ENCODE peak calls at places on chromosomes 12 and 14, in four cellular contexts. One of them, this sample, is unnamed. For H3K4me1, the result is how much of the 10 kb centered on the place peaks cover.

GRCh38 chr14:61553730-61554641 is 141.3 kb upstream of the HIF1A start:
- DNase-seq in transverse colon: no peak
- DNase-seq in ascending aorta: peak
- DNase-seq in pancreas: no peak
- DNase-seq in this sample: no peak

GRCh38 chr12:113862570-113863454 is 103.3 kb downstream of the RBM19 start:
- DNase-seq in transverse colon: no peak
- DNase-seq in ascending aorta: no peak
- DNase-seq in pancreas: no peak
- DNase-seq in this sample: peak

GRCh38 chr12:93098077-93098476 is 169.0 kb upstream of the EEA1 start:
- DNase-seq in ascending aorta: peak
- DNase-seq in pancreas: peak
- DNase-seq in transverse colon: peak
- DNase-seq in this sample: peak

GRCh38 chr12:92108651-92109050 is 37.0 kb downstream of the BTG1 start:
- DNase-seq in ascending aorta: no peak
- DNase-seq in pancreas: no peak
- DNase-seq in transverse colon: no peak
- DNase-seq in this sample: peak

GRCh38 chr12:54460317-54460935 is 13.0 kb downstream of the GTSF1 start:
- DNase-seq in pancreas: no peak
- DNase-seq in transverse colon: no peak
- DNase-seq in ascending aorta: no peak
- DNase-seq in this sample: no peak

GRCh38 chr14:103657466-103657865 is 28.5 kb downstream of the KLC1 start:
- DNase-seq in pancreas: no peak
- DNase-seq in ascending aorta: no peak
- DNase-seq in transverse colon: no peak
- DNase-seq in this sample: no peak

GRCh38 chr12:132078190-132078589 is 65.9 kb downstream of the DDX51 start:
- DNase-seq in ascending aorta: no peak
- DNase-seq in pancreas: no peak
- DNase-seq in transverse colon: no peak
- DNase-seq in this sample: peak

GRCh38 chr12:127923501-127923900 is 343.5 kb upstream of the TMEM132C start:
- DNase-seq in ascending aorta: no peak
- DNase-seq in pancreas: no peak
- DNase-seq in transverse colon: no peak
- DNase-seq in this sample: no peak

GRCh38 chr14:104125011-104125410 is 13.4 kb upstream of the KIF26A start:
- DNase-seq in transverse colon: no peak
- DNase-seq in pancreas: no peak
- DNase-seq in ascending aorta: no peak
- DNase-seq in this sample: no peak

GRCh38 chr12:65278576-65279386 is at the start of gene MSRB3:
- DNase-seq in pancreas: peak
- DNase-seq in ascending aorta: peak
- DNase-seq in transverse colon: peak
- DNase-seq in this sample: peak

GRCh38 chr14:83847102-83847501 is 1682.8 kb upstream of the FLRT2 start:
- DNase-seq in ascending aorta: no peak
- DNase-seq in pancreas: no peak
- DNase-seq in transverse colon: no peak
- DNase-seq in this sample: no peak

GRCh38 chr14:91398707-91399106 is 18.9 kb downstream of the CCDC88C start:
- DNase-seq in pancreas: no peak
- DNase-seq in transverse colon: no peak
- DNase-seq in ascending aorta: no peak
- DNase-seq in this sample: no peak

GRCh38 chr12:112807452-112807851 is 15.9 kb downstream of the RPH3A start:
- DNase-seq in ascending aorta: no peak
- DNase-seq in pancreas: no peak
- DNase-seq in transverse colon: no peak
- DNase-seq in this sample: no peak

GRCh38 chr14:70789961-70790360 is 19.4 kb downstream of the MAP3K9 start:
- DNase-seq in pancreas: no peak
- DNase-seq in transverse colon: no peak
- DNase-seq in ascending aorta: no peak
- DNase-seq in this sample: no peak

GRCh38 chr12:6946033-6946919 is 2.5 kb downstream of the C12orf57 start:
- DNase-seq in transverse colon: peak
- DNase-seq in pancreas: peak
- DNase-seq in ascending aorta: peak
- DNase-seq in this sample: no peak

GRCh38 chr12:28130625-28131598 is 59.3 kb upstream of the CCDC91 start:
- DNase-seq in ascending aorta: peak
- DNase-seq in pancreas: no peak
- DNase-seq in transverse colon: no peak
- DNase-seq in this sample: peak

GRCh38 chr12:1374296-1374695 is 220.1 kb downstream of the FBXL14 start:
- DNase-seq in transverse colon: no peak
- DNase-seq in pancreas: no peak
- DNase-seq in ascending aorta: no peak
- DNase-seq in this sample: peak

GRCh38 chr12:19970826-19971225 is 397.5 kb upstream of the PDE3A start:
- DNase-seq in ascending aorta: no peak
- DNase-seq in pancreas: no peak
- DNase-seq in transverse colon: no peak
- DNase-seq in this sample: no peak

GRCh38 chr12:57343703-57344378 is 87.0 kb downstream of the R3HDM2 start:
- DNase-seq in ascending aorta: no peak
- DNase-seq in pancreas: no peak
- DNase-seq in transverse colon: no peak
- DNase-seq in this sample: no peak

GRCh38 chr12:104725610-104726009 is 232.5 kb downstream of the SLC41A2 start:
- DNase-seq in ascending aorta: no peak
- DNase-seq in pancreas: no peak
- DNase-seq in transverse colon: no peak
- DNase-seq in this sample: no peak

GRCh38 chr12:64560395-64561301 is 49.6 kb upstream of the RASSF3 start:
- DNase-seq in pancreas: no peak
- DNase-seq in transverse colon: no peak
- DNase-seq in ascending aorta: no peak
- DNase-seq in this sample: no peak

GRCh38 chr12:1593232-1594044 is 943 bp downstream of the FBXL14 start:
- DNase-seq in transverse colon: peak
- DNase-seq in ascending aorta: peak
- DNase-seq in pancreas: peak
- DNase-seq in this sample: peak

GRCh38 chr12:94732367-94732990 is 82.1 kb upstream of the TMCC3 start:
- DNase-seq in pancreas: no peak
- DNase-seq in transverse colon: no peak
- DNase-seq in ascending aorta: no peak
- DNase-seq in this sample: no peak

GRCh38 chr14:31992051-31992450 is 85.1 kb upstream of the ARHGAP5 start:
- DNase-seq in transverse colon: no peak
- DNase-seq in ascending aorta: no peak
- DNase-seq in pancreas: no peak
- DNase-seq in this sample: no peak

GRCh38 chr14:101508948-101509729 is 52.2 kb upstream of the DIO3 start:
- DNase-seq in ascending aorta: peak
- DNase-seq in pancreas: peak
- DNase-seq in transverse colon: no peak
- DNase-seq in this sample: no peak

GRCh38 chr14:65396082-65396910 is 16.2 kb upstream of the FUT8 start:
- DNase-seq in pancreas: no peak
- DNase-seq in transverse colon: no peak
- DNase-seq in ascending aorta: no peak
- DNase-seq in this sample: no peak

DNA sequence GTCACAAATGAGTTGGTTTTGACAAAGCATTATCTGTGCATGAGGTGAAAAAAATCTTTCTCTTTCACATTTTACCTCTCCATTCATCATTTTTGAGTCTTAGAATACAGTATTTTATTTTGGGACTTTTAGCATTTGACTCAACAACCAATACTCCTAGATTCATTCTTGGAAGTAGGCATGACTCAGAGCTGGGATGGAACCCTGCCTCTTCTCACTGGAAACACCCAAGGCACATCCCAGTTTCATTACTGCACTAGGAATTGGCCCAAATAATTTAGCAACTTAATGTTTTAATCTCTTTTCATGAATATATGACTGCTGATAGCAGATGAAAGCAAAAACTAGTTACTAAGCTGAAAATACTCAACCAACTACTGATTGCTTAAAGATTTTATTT is 3.3 kb upstream of the PDZRN4 start:
- DNase-seq in pancreas: no peak
- DNase-seq in ascending aorta: no peak
- DNase-seq in transverse colon: no peak
- DNase-seq in this sample: no peak
- H3K4me1 ChIP-seq in pancreas: under half
- H3K4me1 ChIP-seq in ascending aorta: under half
- H3K4me1 ChIP-seq in transverse colon: under half
- H3K4me1 ChIP-seq in this sample: under half

DNA sequence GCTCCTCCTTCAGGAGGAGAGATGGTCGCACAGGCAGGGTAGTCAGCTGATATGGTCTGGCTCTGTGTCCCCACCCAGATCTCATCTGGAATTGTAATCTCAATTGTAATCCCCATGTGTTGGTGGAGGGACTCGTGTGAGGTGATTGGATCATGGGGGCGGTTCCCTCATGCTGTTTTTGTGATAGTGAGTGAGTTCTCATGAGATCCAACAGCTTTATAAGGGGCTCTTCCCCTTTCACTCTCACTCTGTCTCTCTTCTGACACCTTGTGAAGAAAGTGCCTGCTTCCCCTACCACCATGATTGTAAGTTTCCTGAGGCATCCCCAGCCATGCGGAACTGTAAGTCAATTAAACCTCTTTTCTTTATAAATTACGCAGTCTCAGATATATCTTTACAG is 218.9 kb upstream of the TMTC1 start:
- DNase-seq in ascending aorta: no peak
- DNase-seq in pancreas: no peak
- DNase-seq in transverse colon: no peak
- DNase-seq in this sample: peak
- TF ChIP-seq CTCF in ascending aorta: no peak
- TF ChIP-seq CTCF in pancreas: no peak
- TF ChIP-seq CTCF in transverse colon: no peak
- TF ChIP-seq CTCF in this sample: no peak

DNA sequence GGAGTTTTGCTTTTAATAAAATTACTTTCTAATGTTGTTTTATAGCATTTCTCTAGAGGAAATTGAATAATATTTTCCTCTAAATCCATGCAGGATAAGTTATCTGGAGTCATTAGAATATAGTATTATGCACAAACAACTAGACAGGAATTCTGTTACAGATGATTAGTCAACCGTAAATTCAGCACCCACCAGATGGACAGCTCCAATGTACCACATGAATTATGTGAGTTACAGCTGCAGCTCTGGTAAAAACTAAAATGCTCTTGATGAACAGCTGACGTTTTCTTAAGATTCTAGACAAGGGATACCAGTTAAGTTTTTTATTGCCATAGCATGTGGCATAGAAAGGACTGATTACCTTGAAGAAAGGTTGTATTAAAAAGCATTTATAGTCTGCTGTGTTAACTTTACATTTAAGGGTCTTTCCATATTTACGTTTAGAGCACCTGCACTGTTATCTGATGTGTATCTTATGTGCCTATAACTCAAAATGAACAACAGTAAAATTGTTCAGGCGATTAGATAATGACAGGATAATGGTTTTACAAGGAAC is 321.4 kb upstream of the LRFN5 start:
- DNase-seq in ascending aorta: no peak
- DNase-seq in transverse colon: no peak
- DNase-seq in pancreas: no peak
- DNase-seq in this sample: peak
- H3K4me3 ChIP-seq in ascending aorta: no peak
- H3K4me3 ChIP-seq in transverse colon: no peak
- H3K4me3 ChIP-seq in pancreas: no peak
- H3K4me3 ChIP-seq in this sample: no peak

GRCh38 chr12:124323771-124324530 is 29.1 kb downstream of the RFLNA start:
- DNase-seq in pancreas: peak
- DNase-seq in ascending aorta: no peak
- DNase-seq in transverse colon: no peak
- DNase-seq in this sample: no peak

GRCh38 chr12:124324803-124325705 is 30.2 kb downstream of the RFLNA start:
- DNase-seq in transverse colon: no peak
- DNase-seq in ascending aorta: no peak
- DNase-seq in pancreas: peak
- DNase-seq in this sample: no peak

GRCh38 chr12:124321556-124322270 is 26.8 kb downstream of the RFLNA start:
- DNase-seq in pancreas: peak
- DNase-seq in transverse colon: no peak
- DNase-seq in ascending aorta: no peak
- DNase-seq in this sample: no peak

GRCh38 chr12:124321040-124321481 is 26.2 kb downstream of the RFLNA start:
- DNase-seq in pancreas: peak
- DNase-seq in transverse colon: peak
- DNase-seq in ascending aorta: peak
- DNase-seq in this sample: peak

GRCh38 chr12:124322271-124322998 is 27.5 kb downstream of the RFLNA start:
- DNase-seq in transverse colon: no peak
- DNase-seq in ascending aorta: no peak
- DNase-seq in pancreas: peak
- DNase-seq in this sample: no peak
- H3K4me1 ChIP-seq in transverse colon: under half
- H3K4me1 ChIP-seq in ascending aorta: under half
- H3K4me1 ChIP-seq in pancreas: under half
- H3K4me1 ChIP-seq in this sample: under half

DNA sequence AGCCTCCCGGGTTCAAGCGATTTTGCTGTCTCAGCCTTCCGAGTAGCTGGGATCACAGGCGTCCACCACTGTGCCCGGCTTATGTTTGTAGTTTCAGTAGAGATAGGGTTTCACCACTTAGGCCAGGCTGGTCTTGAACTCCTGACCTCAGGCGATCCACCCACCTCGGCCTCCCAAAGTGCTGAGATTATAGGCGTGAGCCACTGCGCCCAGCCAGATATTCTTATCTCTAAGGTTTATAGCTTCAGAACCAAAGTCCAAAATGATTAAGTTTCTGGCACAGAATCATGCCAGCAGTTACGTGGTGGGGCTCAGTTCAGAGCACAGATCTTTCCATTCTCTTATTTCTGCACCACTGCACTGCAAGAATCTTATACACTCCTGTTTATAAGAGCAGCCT is 129.7 kb downstream of the LMNTD1 start:
- DNase-seq in ascending aorta: no peak
- DNase-seq in pancreas: no peak
- DNase-seq in transverse colon: peak
- DNase-seq in this sample: no peak
- TF ChIP-seq CTCF in ascending aorta: no peak
- TF ChIP-seq CTCF in pancreas: no peak
- TF ChIP-seq CTCF in transverse colon: no peak
- TF ChIP-seq CTCF in this sample: no peak

GRCh38 chr14:20262642-20263128 is 23.6 kb downstream of the OR11H4 start:
- DNase-seq in pancreas: no peak
- DNase-seq in ascending aorta: no peak
- DNase-seq in transverse colon: no peak
- DNase-seq in this sample: peak
- H3K4me3 ChIP-seq in pancreas: no peak
- H3K4me3 ChIP-seq in ascending aorta: no peak
- H3K4me3 ChIP-seq in transverse colon: no peak
- H3K4me3 ChIP-seq in this sample: no peak

GRCh38 chr14:74762917-74763802 is at the start of gene YLPM1:
- DNase-seq in ascending aorta: peak
- DNase-seq in pancreas: peak
- DNase-seq in transverse colon: peak
- DNase-seq in this sample: peak
- H3K4me1 ChIP-seq in ascending aorta: under half
- H3K4me1 ChIP-seq in pancreas: under half
- H3K4me1 ChIP-seq in transverse colon: under half
- H3K4me1 ChIP-seq in this sample: under half